ENCODE peak calls at places on chromosomes 4 and X, in four cellular contexts. Y is dermis blood vessel endothelial cell, R is NCI-H526, J is omental fat pad. Z is an unnamed sample.

GRCh38 chr4:113327513-113327912 is 278.1 kb downstream of the ANK2 start:
- DNase-seq in Y (no peak), R (no peak), J (no peak), Z (no peak)

GRCh38 chrX:10567136-10567535 is 53.2 kb downstream of the MID1 start:
- DNase-seq in Y (no peak), R (no peak), J (no peak), Z (no peak)

GRCh38 chr4:25813705-25814104 is 49.1 kb downstream of the SEL1L3 start:
- DNase-seq in Y (peak), R (no peak), J (no peak), Z (no peak)

GRCh38 chrX:107677501-107677901 is 49.2 kb downstream of the PRPS1 start:
- DNase-seq in Y (no peak), R (peak), J (no peak), Z (no peak)

GRCh38 chrX:45232139-45232538 is 31.5 kb upstream of the DIPK2B start:
- DNase-seq in Y (no peak), R (no peak), J (no peak), Z (no peak)

GRCh38 chrX:50971390-50971789 is 60.9 kb downstream of the BMP15 start:
- DNase-seq in Y (no peak), R (no peak), J (no peak), Z (no peak)

GRCh38 chrX:149950681-149951080 is 12.4 kb upstream of the EOLA2 start:
- DNase-seq in Y (peak), R (peak), J (no peak), Z (no peak)

GRCh38 chr4:138868562-138868961 is 147.0 kb upstream of the NOCT start:
- DNase-seq in Y (no peak), R (no peak), J (no peak), Z (no peak)

GRCh38 chrX:40474205-40474626 is 106.6 kb upstream of the ATP6AP2 start:
- DNase-seq in Y (no peak), R (peak), J (no peak), Z (no peak)

GRCh38 chr4:66575024-66575696 is 904.9 kb upstream of the EPHA5 start:
- DNase-seq in Y (no peak), R (no peak), J (peak), Z (no peak)

GRCh38 chr4:139144911-139145551 is 32.0 kb downstream of the ELF2 start:
- DNase-seq in Y (no peak), R (no peak), J (no peak), Z (no peak)

GRCh38 chr4:165814256-165815010 is 58.6 kb upstream of the TLL1 start:
- DNase-seq in Y (peak), R (no peak), J (no peak), Z (no peak)

Z was measured in suprapubic skin.